ENCODE peak calls at places on chromosomes 5 and 9, in seven cellular contexts. K is BJ; Z is NK-92 treated with Interleukin-12 subunit alpha and Interleukin-12 subunit beta, amount 100 ng/mL, for 24 hours; F is iPS-NIHi11; S is KBM-7; G is NCI-H2029; A is activated CD8-positive, alpha-beta memory T cell treated with anti-CD3 and anti-CD28 coated beads, Interleukin-2, amount 50 U/mL, for 48 hours. D is an unnamed sample.

GRCh38 chr9:22416692-22417060 is 29.9 kb upstream of the DMRTA1 start:
- DNase-seq in G (no peak), K (no peak), F (no peak), A (no peak), S (peak), Z (no peak), D (no peak)

GRCh38 chr9:127181315-127181580 is 58.8 kb upstream of the ANGPTL2 start:
- DNase-seq in F (no peak), A (no peak), S (no peak), G (no peak), Z (no peak), K (no peak), D (no peak)

GRCh38 chr5:138850854-138851253 is 24.3 kb downstream of the LRRTM2 start:
- DNase-seq in F (no peak), K (no peak), Z (no peak), A (no peak), G (peak), S (no peak), D (no peak)

GRCh38 chr5:127186657-127187056 is 103.9 kb upstream of the MEGF10 start:
- DNase-seq in K (no peak), S (no peak), G (no peak), A (no peak), F (no peak), Z (no peak), D (no peak)

GRCh38 chr9:100366121-100366520 is 13.4 kb upstream of the TEX10 start:
- DNase-seq in F (no peak), G (no peak), S (no peak), A (no peak), Z (no peak), K (no peak), D (no peak)

GRCh38 chr5:69029292-69029691 is 64.5 kb upstream of the SLC30A5 start:
- DNase-seq in Z (no peak), F (no peak), K (no peak), A (no peak), S (no peak), G (no peak), D (no peak)

GRCh38 chr9:72292184-72292787 is 72.7 kb downstream of the ZFAND5 start:
- DNase-seq in S (peak), A (no peak), G (peak), Z (no peak), K (no peak), F (peak), D (no peak)

GRCh38 chr5:172224996-172225395 is 31.0 kb downstream of the EFCAB9 start:
- DNase-seq in K (no peak), Z (no peak), S (no peak), F (no peak), G (no peak), A (no peak), D (no peak)

GRCh38 chr9:131678499-131679111 is 61.3 kb downstream of the RAPGEF1 start:
- DNase-seq in Z (peak), S (peak), A (peak), G (peak), F (peak), K (peak), D (peak)

GRCh38 chr5:93736284-93736683 is 5.1 kb downstream of the POU5F2 start:
- DNase-seq in G (no peak), S (no peak), K (no peak), Z (no peak), A (no peak), F (no peak), D (no peak)

GRCh38 chr9:105064248-105065118 is 136.5 kb upstream of the ABCA1 start:
- DNase-seq in F (peak), Z (no peak), K (peak), G (peak), A (no peak), S (peak), D (peak)

GRCh38 chr5:180644129-180644824 is 5.1 kb downstream of the FLT4 start:
- DNase-seq in F (peak), A (peak), S (no peak), Z (no peak), K (no peak), G (no peak), D (no peak)

GRCh38 chr5:79890119-79890870 is 100.8 kb downstream of the MTX3 start:
- DNase-seq in A (no peak), G (no peak), K (no peak), F (no peak), Z (no peak), S (no peak), D (no peak)

GRCh38 chr5:171839112-171839511 is 53.5 kb downstream of the SMIM23 start:
- DNase-seq in A (no peak), F (no peak), Z (no peak), K (no peak), S (no peak), G (no peak), D (no peak)

D was measured in non-pigmented ciliary epithelial cell.